ENCODE peak calls at places on chromosomes 2 and 18, in six cellular contexts. C is heart left ventricle; O is neuronal stem cell; J is A549; S is endothelial cell of umbilical vein; I is CD4-positive, alpha-beta memory T cell. T is an unnamed sample.

GRCh38 chr18:11859903-11860407 is 8.7 kb downstream of the CHMP1B start:
- DNase-seq in I (no peak), J (peak; percentile 92), S (peak; percentile 62), C (no peak), O (no peak), T (no peak)

GRCh38 chr2:64562148-64562784 is 38.1 kb downstream of the AFTPH start:
- DNase-seq in I (peak; percentile 52), O (no peak), S (peak; percentile 57), J (peak; percentile 41), C (no peak), T (no peak)

GRCh38 chr2:152078662-152079061 is 20.2 kb downstream of the CACNB4 start:
- DNase-seq in I (no peak), C (no peak), S (no peak), J (no peak), O (no peak), T (no peak)

GRCh38 chr2:212831671-212832199 is 293.1 kb upstream of the ERBB4 start:
- DNase-seq in J (no peak), I (no peak), S (no peak), O (no peak), C (peak; percentile 14), T (no peak)

GRCh38 chr18:46821856-46822711 is 65.2 kb upstream of the ST8SIA5 start:
- DNase-seq in C (no peak), I (no peak), S (no peak), O (no peak), J (no peak), T (no peak)

GRCh38 chr18:53950545-53950944 is 273.9 kb downstream of the MBD2 start:
- DNase-seq in C (no peak), I (no peak), S (no peak), J (no peak), O (no peak), T (no peak)

GRCh38 chr2:111054791-111055627 is 65.7 kb upstream of the BCL2L11 start:
- DNase-seq in I (no peak), J (no peak), C (no peak), O (peak; percentile 58), S (no peak), T (no peak)

GRCh38 chr2:241598487-241598886 is 38.5 kb downstream of the THAP4 start:
- DNase-seq in J (peak; percentile 35), S (no peak), O (no peak), I (no peak), C (no peak), T (no peak)

GRCh38 chr2:134683561-134684112 is 35.2 kb downstream of the TMEM163 start:
- DNase-seq in J (peak; percentile 29), O (no peak), I (no peak), S (peak; percentile 97), C (no peak), T (no peak)

GRCh38 chr2:145652051-145652450 is 1132.1 kb upstream of the ZEB2 start:
- DNase-seq in O (no peak), I (no peak), J (no peak), C (no peak), S (no peak), T (no peak)

GRCh38 chr2:105114551-105114950 is 76.7 kb downstream of the MRPS9 start:
- DNase-seq in S (peak; percentile 52), O (peak; percentile 45), J (peak; percentile 70), C (no peak), I (peak; percentile 10), T (no peak)

GRCh38 chr18:11840493-11840892 is 10.7 kb upstream of the CHMP1B start:
- DNase-seq in S (no peak), C (no peak), I (no peak), O (peak; percentile 24), J (peak; percentile 31), T (no peak)

GRCh38 chr2:214730248-214730647 is 79.2 kb downstream of the BARD1 start:
- DNase-seq in S (peak; percentile 67), I (no peak), C (no peak), O (no peak), J (no peak), T (no peak)

GRCh38 chr2:181780159-181781081 is 100.1 kb upstream of the NEUROD1 start:
- DNase-seq in O (no peak), J (peak; percentile 59), S (peak; percentile 57), I (no peak), C (peak; percentile 19), T (no peak)

GRCh38 chr18:8474661-8475060 is 134.6 kb upstream of the RAB12 start:
- DNase-seq in J (no peak), O (no peak), C (no peak), S (no peak), I (no peak), T (no peak)

GRCh38 chr18:73979742-73980141 is 167.9 kb downstream of the FBXO15 start:
- DNase-seq in J (no peak), S (no peak), O (no peak), C (no peak), I (no peak), T (no peak)

GRCh38 chr2:10278029-10278762 is 24.5 kb upstream of the HPCAL1 start:
- DNase-seq in I (no peak), O (no peak), C (peak; percentile 77), S (no peak), J (no peak), T (no peak)

GRCh38 chr2:73249636-73250035 is 15.5 kb downstream of the CCT7 start:
- DNase-seq in O (no peak), I (no peak), C (no peak), J (no peak), S (no peak), T (no peak)

GRCh38 chr2:56199492-56199891 is 15.7 kb downstream of the CCDC85A start:
- DNase-seq in J (no peak), O (no peak), S (peak; percentile 10), I (no peak), C (no peak), T (no peak)

GRCh38 chr2:149463328-149464002 is 124.1 kb downstream of the MMADHC start:
- DNase-seq in J (no peak), O (no peak), I (no peak), S (no peak), C (no peak), T (no peak)

GRCh38 chr2:165529130-165529529 is 59.6 kb downstream of the CSRNP3 start:
- DNase-seq in S (no peak), J (no peak), I (no peak), C (no peak), O (no peak), T (no peak)

GRCh38 chr18:22559414-22560282 is 141.9 kb upstream of the CTAGE1 start:
- DNase-seq in C (peak; percentile 82), J (peak; percentile 59), I (no peak), O (peak; percentile 48), S (peak; percentile 84), T (no peak)

GRCh38 chr18:3584266-3584665 is 134.3 kb downstream of the TGIF1 start:
- DNase-seq in C (no peak), O (no peak), I (no peak), J (no peak), S (no peak), T (no peak)
- H3K27ac ChIP-seq in C (no peak overlapping the region), O (no peak overlapping the region), I (no peak overlapping the region), J (peak overlapping the region; percentile 31), S (no peak overlapping the region), T (no peak overlapping the region)

GRCh38 chr2:191738003-191738402 is 60.1 kb downstream of the NABP1 start:
- DNase-seq in I (no peak), J (no peak), C (no peak), O (no peak), S (no peak), T (no peak)

GRCh38 chr2:191739194-191739593 is 61.3 kb downstream of the NABP1 start:
- DNase-seq in I (no peak), C (no peak), O (no peak), S (no peak), J (no peak), T (no peak)

GRCh38 chr2:191740016-191740419 is 62.1 kb downstream of the NABP1 start:
- DNase-seq in O (no peak), J (peak; percentile 11), C (no peak), S (no peak), I (peak; percentile 84), T (no peak)

GRCh38 chr2:191740776-191741175 is 62.8 kb downstream of the NABP1 start:
- DNase-seq in C (no peak), S (no peak), J (no peak), O (no peak), I (no peak), T (no peak)

DNA sequence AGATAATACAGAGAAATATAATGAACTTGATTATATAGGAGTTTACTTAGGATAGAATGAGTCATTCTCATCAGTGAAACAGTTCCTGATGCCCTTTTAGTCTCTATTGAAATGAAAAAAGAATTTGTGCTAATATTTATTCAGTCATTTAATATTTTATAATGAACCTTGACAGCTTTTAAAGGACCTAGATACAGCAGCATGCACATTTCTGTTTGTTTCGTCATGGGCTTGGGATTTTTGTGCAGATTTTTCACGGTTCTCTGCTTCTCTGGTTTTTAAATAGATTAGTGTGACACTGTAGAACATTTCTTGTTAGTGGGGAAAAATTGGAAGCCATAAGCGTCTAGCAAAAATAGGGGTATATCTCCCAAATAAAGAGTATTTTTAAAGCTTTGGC is 60.7 kb downstream of the NABP1 start:
- DNase-seq in O (no peak), S (no peak), C (no peak), J (no peak), I (no peak), T (no peak)
- H3K4me1 ChIP-seq in O (no peaks in the 10 kb centered on the region), S (no peaks in the 10 kb centered on the region), C (no peaks in the 10 kb centered on the region), J (peaks cover 9% of the 10 kb centered on the region), I (peaks cover 21% of the 10 kb centered on the region), T (no peaks in the 10 kb centered on the region)

GRCh38 chr2:5057895-5058294 is 634.3 kb upstream of the SOX11 start:
- DNase-seq in S (no peak), O (no peak), J (no peak), I (no peak), C (no peak), T (no peak)
- H3K27ac ChIP-seq in S (no peak overlapping the region), O (no peak overlapping the region), J (no peak overlapping the region), I (no peak overlapping the region), C (no peak overlapping the region), T (no peak overlapping the region)

GRCh38 chr2:232529806-232530547 is 4.0 kb downstream of the CHRND start:
- DNase-seq in C (no peak), S (no peak), I (no peak), J (no peak), O (no peak), T (no peak)

GRCh38 chr2:232527905-232528470 is 2.0 kb downstream of the CHRND start:
- DNase-seq in J (no peak), I (no peak), O (no peak), C (no peak), S (no peak), T (no peak)

GRCh38 chr2:232526296-232527055 is 516 bp downstream of the CHRND start:
- DNase-seq in J (no peak), I (no peak), C (no peak), O (no peak), S (no peak), T (no peak)

GRCh38 chr2:232530626-232531260 is 4.8 kb downstream of the CHRND start:
- DNase-seq in I (no peak), S (no peak), O (no peak), J (no peak), C (no peak), T (no peak)

GRCh38 chr2:232528746-232529445 is 2.9 kb downstream of the CHRND start:
- DNase-seq in I (no peak), S (no peak), J (no peak), O (no peak), C (no peak), T (no peak)
- H3K4me1 ChIP-seq in I (peaks cover 12% of the 10 kb centered on the region), S (no peaks in the 10 kb centered on the region), J (peaks cover 3% of the 10 kb centered on the region), O (peaks cover 8% of the 10 kb centered on the region), C (peaks cover 11% of the 10 kb centered on the region), T (peaks cover 11% of the 10 kb centered on the region)